ENCODE peak calls at places on chromosomes 16 and 17, in ten cellular contexts. One of them, this sample, is unnamed.

GRCh38 chr17:9370464-9370863 is 205.2 kb downstream of the STX8 start:
- DNase-seq in T-helper 2 cell: no peak
- DNase-seq in activated CD4-positive, alpha-beta T cell treated with anti-CD3 and anti-CD28 coated beads for 24 hours: no peak
- DNase-seq in T-helper 1 cell: no peak
- DNase-seq in left cardiac atrium: no peak
- DNase-seq in cardiac septum: no peak
- DNase-seq in AG08395: no peak
- DNase-seq in activated naive CD8-positive, alpha-beta T cell treated with anti-CD3 and anti-CD28 coated beads, Interleukin-2, amount 50 U/mL, for 24 hours: no peak
- DNase-seq in effector CD8-positive, alpha-beta T cell: no peak
- DNase-seq in fibroblast of the conjunctiva: no peak
- DNase-seq in this sample: no peak

GRCh38 chr17:72030067-72030899 is 90.5 kb upstream of the SOX9 start:
- DNase-seq in T-helper 2 cell: no peak
- DNase-seq in AG08395: peak
- DNase-seq in activated CD4-positive, alpha-beta T cell treated with anti-CD3 and anti-CD28 coated beads for 24 hours: no peak
- DNase-seq in fibroblast of the conjunctiva: peak
- DNase-seq in left cardiac atrium: peak
- DNase-seq in T-helper 1 cell: no peak
- DNase-seq in activated naive CD8-positive, alpha-beta T cell treated with anti-CD3 and anti-CD28 coated beads, Interleukin-2, amount 50 U/mL, for 24 hours: peak
- DNase-seq in effector CD8-positive, alpha-beta T cell: no peak
- DNase-seq in cardiac septum: no peak
- DNase-seq in this sample: peak

GRCh38 chr16:88759245-88759975 is 25.6 kb downstream of the PIEZO1 start:
- DNase-seq in cardiac septum: no peak
- DNase-seq in activated CD4-positive, alpha-beta T cell treated with anti-CD3 and anti-CD28 coated beads for 24 hours: no peak
- DNase-seq in left cardiac atrium: peak
- DNase-seq in effector CD8-positive, alpha-beta T cell: no peak
- DNase-seq in activated naive CD8-positive, alpha-beta T cell treated with anti-CD3 and anti-CD28 coated beads, Interleukin-2, amount 50 U/mL, for 24 hours: peak
- DNase-seq in T-helper 1 cell: peak
- DNase-seq in AG08395: no peak
- DNase-seq in fibroblast of the conjunctiva: no peak
- DNase-seq in T-helper 2 cell: peak
- DNase-seq in this sample: peak

GRCh38 chr17:29238133-29238850 is 8.4 kb upstream of the CRYBA1 start:
- DNase-seq in fibroblast of the conjunctiva: no peak
- DNase-seq in T-helper 1 cell: no peak
- DNase-seq in activated CD4-positive, alpha-beta T cell treated with anti-CD3 and anti-CD28 coated beads for 24 hours: no peak
- DNase-seq in left cardiac atrium: no peak
- DNase-seq in effector CD8-positive, alpha-beta T cell: no peak
- DNase-seq in cardiac septum: no peak
- DNase-seq in activated naive CD8-positive, alpha-beta T cell treated with anti-CD3 and anti-CD28 coated beads, Interleukin-2, amount 50 U/mL, for 24 hours: no peak
- DNase-seq in T-helper 2 cell: no peak
- DNase-seq in AG08395: peak
- DNase-seq in this sample: no peak

GRCh38 chr16:88345031-88345942 is 37.5 kb upstream of the ZNF469 start:
- DNase-seq in effector CD8-positive, alpha-beta T cell: no peak
- DNase-seq in cardiac septum: no peak
- DNase-seq in fibroblast of the conjunctiva: no peak
- DNase-seq in T-helper 1 cell: no peak
- DNase-seq in T-helper 2 cell: no peak
- DNase-seq in activated CD4-positive, alpha-beta T cell treated with anti-CD3 and anti-CD28 coated beads for 24 hours: no peak
- DNase-seq in AG08395: no peak
- DNase-seq in left cardiac atrium: peak
- DNase-seq in activated naive CD8-positive, alpha-beta T cell treated with anti-CD3 and anti-CD28 coated beads, Interleukin-2, amount 50 U/mL, for 24 hours: no peak
- DNase-seq in this sample: no peak

GRCh38 chr17:63840591-63841349 is 1.7 kb downstream of the SMARCD2 start:
- DNase-seq in cardiac septum: no peak
- DNase-seq in activated CD4-positive, alpha-beta T cell treated with anti-CD3 and anti-CD28 coated beads for 24 hours: no peak
- DNase-seq in fibroblast of the conjunctiva: no peak
- DNase-seq in left cardiac atrium: no peak
- DNase-seq in AG08395: no peak
- DNase-seq in T-helper 1 cell: no peak
- DNase-seq in T-helper 2 cell: no peak
- DNase-seq in activated naive CD8-positive, alpha-beta T cell treated with anti-CD3 and anti-CD28 coated beads, Interleukin-2, amount 50 U/mL, for 24 hours: no peak
- DNase-seq in effector CD8-positive, alpha-beta T cell: no peak
- DNase-seq in this sample: no peak

GRCh38 chr16:70758786-70759185 is 42.2 kb downstream of the VAC14 start:
- DNase-seq in T-helper 2 cell: no peak
- DNase-seq in activated CD4-positive, alpha-beta T cell treated with anti-CD3 and anti-CD28 coated beads for 24 hours: no peak
- DNase-seq in fibroblast of the conjunctiva: no peak
- DNase-seq in cardiac septum: no peak
- DNase-seq in activated naive CD8-positive, alpha-beta T cell treated with anti-CD3 and anti-CD28 coated beads, Interleukin-2, amount 50 U/mL, for 24 hours: no peak
- DNase-seq in effector CD8-positive, alpha-beta T cell: no peak
- DNase-seq in left cardiac atrium: no peak
- DNase-seq in T-helper 1 cell: no peak
- DNase-seq in AG08395: no peak
- DNase-seq in this sample: no peak

GRCh38 chr16:56711862-56712261 is 18.1 kb upstream of the NUP93 start:
- DNase-seq in cardiac septum: no peak
- DNase-seq in T-helper 2 cell: no peak
- DNase-seq in fibroblast of the conjunctiva: no peak
- DNase-seq in left cardiac atrium: no peak
- DNase-seq in effector CD8-positive, alpha-beta T cell: no peak
- DNase-seq in AG08395: no peak
- DNase-seq in activated naive CD8-positive, alpha-beta T cell treated with anti-CD3 and anti-CD28 coated beads, Interleukin-2, amount 50 U/mL, for 24 hours: no peak
- DNase-seq in T-helper 1 cell: no peak
- DNase-seq in activated CD4-positive, alpha-beta T cell treated with anti-CD3 and anti-CD28 coated beads for 24 hours: no peak
- DNase-seq in this sample: no peak

GRCh38 chr17:6580628-6581027 is 24.3 kb upstream of the PITPNM3 start:
- DNase-seq in activated naive CD8-positive, alpha-beta T cell treated with anti-CD3 and anti-CD28 coated beads, Interleukin-2, amount 50 U/mL, for 24 hours: no peak
- DNase-seq in AG08395: no peak
- DNase-seq in left cardiac atrium: no peak
- DNase-seq in T-helper 2 cell: no peak
- DNase-seq in effector CD8-positive, alpha-beta T cell: no peak
- DNase-seq in cardiac septum: no peak
- DNase-seq in activated CD4-positive, alpha-beta T cell treated with anti-CD3 and anti-CD28 coated beads for 24 hours: no peak
- DNase-seq in fibroblast of the conjunctiva: no peak
- DNase-seq in T-helper 1 cell: no peak
- DNase-seq in this sample: no peak

This sample was measured in activated CD4-positive, alpha-beta memory T cell treated with anti-CD3 and anti-CD28 coated beads for 36 hours.